ENCODE peak calls at places on chromosome 19, in five cellular contexts. S, R, F, B and P are unnamed samples.

GRCh38 chr19:22625266-22626035 is 8.7 kb upstream of the ZNF492 start:
- DNase-seq in S (no peak), R (no peak), F (no peak), B (no peak), P (no peak)

GRCh38 chr19:5048091-5048726 is 79.3 kb downstream of the KDM4B start:
- DNase-seq in S (peak), R (peak), F (peak), B (peak), P (peak)

GRCh38 chr19:31611348-31611877 is 262.2 kb upstream of the TSHZ3 start:
- DNase-seq in S (no peak), R (no peak), F (no peak), B (no peak), P (no peak)

GRCh38 chr19:38718747-38719543 is 25.3 kb downstream of the CAPN12 start:
- DNase-seq in S (no peak), R (no peak), F (peak), B (peak), P (peak)

GRCh38 chr19:33828266-33829075 is 31.8 kb downstream of the KCTD15 start:
- DNase-seq in S (no peak), R (no peak), F (no peak), B (no peak), P (no peak)

GRCh38 chr19:1154731-1155351 is 19.2 kb downstream of the SBNO2 start:
- DNase-seq in S (no peak), R (no peak), F (peak), B (peak), P (peak)

GRCh38 chr19:43464089-43464775 is 1.2 kb downstream of the LYPD3 start:
- DNase-seq in S (no peak), R (no peak), F (no peak), B (no peak), P (peak)

GRCh38 chr19:38093587-38093986 is 130.4 kb downstream of the DPF1 start:
- DNase-seq in S (no peak), R (no peak), F (no peak), B (no peak), P (no peak)

GRCh38 chr19:41646589-41647204 is 19.8 kb upstream of the CEACAM4 start:
- DNase-seq in S (no peak), R (peak), F (no peak), B (no peak), P (peak)

GRCh38 chr19:29370276-29370675 is 155.5 kb upstream of the VSTM2B start:
- DNase-seq in S (no peak), R (no peak), F (no peak), B (no peak), P (no peak)

GRCh38 chr19:1325568-1326294 is 40.1 kb downstream of the EFNA2 start:
- DNase-seq in S (no peak), R (no peak), F (no peak), B (no peak), P (no peak)

GRCh38 chr19:5036733-5037681 is 68.1 kb downstream of the KDM4B start:
- DNase-seq in S (no peak), R (no peak), F (peak), B (peak), P (peak)

GRCh38 chr19:56960959-56961622 is 120.6 kb upstream of the PEG3 start:
- DNase-seq in S (no peak), R (no peak), F (no peak), B (no peak), P (no peak)

GRCh38 chr19:14837391-14837790 is 2.4 kb upstream of the OR7A5 start:
- DNase-seq in S (no peak), R (no peak), F (no peak), B (no peak), P (no peak)

GRCh38 chr19:1862068-1862423 is 1.3 kb downstream of the KLF16 start:
- DNase-seq in S (no peak), R (no peak), F (no peak), B (no peak), P (no peak)

GRCh38 chr19:13195678-13196077 is 45.5 kb downstream of the IER2 start:
- DNase-seq in S (no peak), R (no peak), F (no peak), B (no peak), P (no peak)

GRCh38 chr19:1307320-1307719 is 21.6 kb downstream of the EFNA2 start:
- DNase-seq in S (no peak), R (no peak), F (no peak), B (no peak), P (no peak)

GRCh38 chr19:14480695-14481069 is 5.5 kb upstream of the PTGER1 start:
- DNase-seq in S (no peak), R (no peak), F (no peak), B (peak), P (peak)

GRCh38 chr19:12778905-12779161 is 3.5 kb upstream of the HOOK2 start:
- DNase-seq in S (no peak), R (no peak), F (no peak), B (no peak), P (no peak)

GRCh38 chr19:40908981-40909380 is 26.9 kb upstream of the CYP2A7 start:
- DNase-seq in S (no peak), R (peak), F (no peak), B (no peak), P (peak)

GRCh38 chr19:27806471-27807070 is 1406.4 kb downstream of the UQCRFS1 start:
- DNase-seq in S (no peak), R (no peak), F (no peak), B (no peak), P (no peak)

GRCh38 chr19:15177269-15178116 is 23.3 kb downstream of the NOTCH3 start:
- DNase-seq in S (no peak), R (peak), F (peak), B (peak), P (peak)

GRCh38 chr19:12865746-12866415 is 15.4 kb downstream of the DNASE2 start:
- DNase-seq in S (no peak), R (no peak), F (no peak), B (no peak), P (no peak)

GRCh38 chr19:58498316-58499020 is 13.3 kb downstream of the SLC27A5 start:
- DNase-seq in S (no peak), R (no peak), F (no peak), B (no peak), P (no peak)

DNA sequence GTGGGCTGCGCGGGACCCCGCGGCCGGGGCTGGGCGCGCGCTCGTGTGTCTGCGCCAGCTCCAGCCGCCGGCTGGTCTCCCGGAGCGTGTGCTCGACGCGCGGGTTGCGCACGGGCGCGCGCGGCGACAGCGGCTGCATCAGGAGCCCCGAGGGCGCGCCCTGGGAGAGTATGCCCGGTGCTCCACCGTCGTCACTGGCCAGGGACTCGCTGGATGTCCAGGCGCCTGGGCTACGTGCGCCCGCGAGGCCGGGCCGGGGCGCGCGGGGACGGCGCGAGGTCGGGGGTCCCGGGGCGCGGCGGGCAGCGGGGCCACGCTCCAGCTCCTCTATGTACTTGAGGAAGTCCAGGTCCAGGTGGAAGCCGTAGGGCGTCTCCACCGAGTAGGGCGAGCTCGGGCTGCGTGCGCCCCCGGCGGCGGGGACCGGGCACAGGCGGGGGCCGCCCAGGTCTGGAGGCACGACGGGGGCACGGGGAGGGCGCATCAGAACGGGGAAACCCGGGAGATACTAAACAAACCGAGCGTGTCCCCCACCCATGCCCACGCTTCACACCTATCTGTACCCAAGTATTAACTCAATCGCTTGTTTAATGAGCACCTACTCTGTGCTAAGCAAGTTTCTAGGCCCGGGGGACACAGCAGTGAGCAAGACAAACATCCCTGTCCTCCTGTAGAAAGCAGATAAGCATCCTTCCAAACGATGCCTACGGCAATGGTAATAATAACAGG is 7.6 kb downstream of the KANK3 start:
- DNase-seq in S (no peak), R (no peak), F (no peak), B (no peak), P (peak)
- TF ChIP-seq EZH2 in S (no peak), R (no peak), F (no peak), B (no peak), P (no peak)

GRCh38 chr19:17026706-17027427 is at the start of gene CPAMD8:
- DNase-seq in S (no peak), R (no peak), F (no peak), B (no peak), P (no peak)

GRCh38 chr19:17025361-17025760 is 1.2 kb downstream of the CPAMD8 start:
- DNase-seq in S (no peak), R (no peak), F (no peak), B (no peak), P (no peak)

GRCh38 chr19:17023805-17024204 is 2.8 kb downstream of the CPAMD8 start:
- DNase-seq in S (no peak), R (no peak), F (no peak), B (no peak), P (no peak)

GRCh38 chr19:17027428-17027816 is 812 bp upstream of the CPAMD8 start:
- DNase-seq in S (no peak), R (no peak), F (no peak), B (no peak), P (no peak)

DNA sequence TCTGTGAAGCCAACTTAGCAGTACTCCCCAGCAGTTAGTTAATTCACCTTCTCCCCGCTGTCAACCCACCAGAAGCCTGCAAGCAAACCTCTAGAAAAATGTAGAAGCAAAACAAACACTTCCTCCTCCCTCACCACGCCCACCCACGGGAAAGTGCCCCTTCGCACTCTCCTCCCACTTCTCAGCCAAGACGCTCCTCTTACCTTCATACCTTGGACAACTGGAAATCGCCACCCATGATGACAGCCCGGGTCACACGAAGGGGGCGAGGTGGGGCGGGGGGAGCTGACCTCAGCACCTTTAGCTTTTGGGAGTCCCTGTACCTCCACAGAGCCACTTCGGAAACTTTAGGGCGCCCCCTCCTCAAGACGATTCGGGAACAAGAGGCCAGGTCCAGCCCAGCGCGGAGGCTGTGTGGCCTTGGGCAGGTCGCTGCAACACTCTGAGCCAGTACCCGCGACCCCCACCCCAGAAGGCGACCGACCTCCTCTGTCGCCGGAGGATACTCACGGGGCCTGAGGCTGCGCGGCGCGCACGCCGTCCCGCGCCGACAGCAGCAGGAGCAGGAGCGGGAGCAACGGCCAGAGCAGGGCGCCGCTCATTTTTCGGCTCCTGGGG is 460 bp downstream of the CPAMD8 start:
- DNase-seq in S (no peak), R (no peak), F (no peak), B (no peak), P (no peak)
- TF ChIP-seq EZH2 in S (peak), R (peak), F (no peak), B (peak), P (no peak)

DNA sequence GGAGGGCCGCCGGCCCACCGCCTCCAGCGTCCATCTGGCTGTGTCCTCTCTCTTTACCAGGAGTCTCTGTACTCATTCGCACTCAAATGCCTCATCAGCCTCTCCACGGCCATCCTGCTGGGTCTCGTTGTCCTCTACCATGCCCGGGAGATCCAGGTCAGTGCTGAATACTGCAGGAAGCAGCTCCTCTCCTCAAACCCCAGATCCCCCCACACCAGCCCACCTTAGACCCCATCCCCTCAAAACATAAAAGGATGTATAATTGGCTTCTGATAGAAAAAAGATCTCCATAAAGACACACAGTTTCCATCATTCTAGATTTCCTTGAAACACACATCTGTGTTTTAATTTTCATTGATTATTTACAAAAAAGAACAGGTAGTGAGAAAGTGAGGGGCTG is 8.1 kb downstream of the KCNN1 start:
- DNase-seq in S (no peak), R (no peak), F (no peak), B (no peak), P (no peak)
- TF ChIP-seq EZH2 in S (no peak), R (no peak), F (no peak), B (no peak), P (no peak)

GRCh38 chr19:3369337-3370213 is 3.2 kb downstream of the NFIC start:
- DNase-seq in S (no peak), R (peak), F (peak), B (peak), P (peak)

GRCh38 chr19:3368441-3368795 is 2.0 kb downstream of the NFIC start:
- DNase-seq in S (no peak), R (no peak), F (no peak), B (no peak), P (peak)

GRCh38 chr19:3368848-3369336 is 2.5 kb downstream of the NFIC start:
- DNase-seq in S (no peak), R (no peak), F (peak), B (peak), P (peak)

GRCh38 chr19:3370728-3371591 is 4.6 kb downstream of the NFIC start:
- DNase-seq in S (no peak), R (no peak), F (no peak), B (no peak), P (no peak)

DNA sequence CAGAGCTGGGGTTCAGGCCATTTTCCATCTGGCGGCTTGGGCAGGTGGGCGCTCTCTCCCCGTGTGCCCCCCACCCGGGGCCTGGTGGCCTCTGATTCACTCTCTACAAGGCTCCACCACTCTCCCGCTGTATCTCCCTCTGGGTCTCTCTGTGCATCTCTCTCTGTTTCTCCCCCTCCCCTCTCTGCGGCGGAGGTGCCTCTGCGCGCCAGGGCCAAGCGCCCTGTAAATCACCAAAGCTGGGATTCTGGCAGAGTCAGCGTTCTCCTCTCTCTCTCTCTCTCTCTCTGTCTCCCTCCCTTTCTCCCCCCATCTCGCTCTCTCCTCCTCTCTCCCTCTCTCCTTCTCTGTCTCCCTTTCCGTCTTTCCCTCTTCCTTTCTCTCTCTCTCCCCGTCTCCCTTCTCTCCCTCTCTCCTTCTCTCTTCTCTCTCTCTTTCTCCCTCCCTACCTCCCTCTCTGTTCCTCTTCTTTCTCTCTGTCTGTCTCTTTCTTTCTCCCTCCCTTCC is 3.9 kb downstream of the NFIC start:
- DNase-seq in S (no peak), R (no peak), F (no peak), B (peak), P (peak)
- TF ChIP-seq EZH2 in S (no peak), R (no peak), F (no peak), B (no peak), P (no peak)

GRCh38 chr19:6501740-6502648 is at the start of gene TUBB4A:
- DNase-seq in S (no peak), R (peak), F (no peak), B (no peak), P (no peak)
- TF ChIP-seq EZH2 in S (no peak), R (no peak), F (no peak), B (no peak), P (no peak)

DNA sequence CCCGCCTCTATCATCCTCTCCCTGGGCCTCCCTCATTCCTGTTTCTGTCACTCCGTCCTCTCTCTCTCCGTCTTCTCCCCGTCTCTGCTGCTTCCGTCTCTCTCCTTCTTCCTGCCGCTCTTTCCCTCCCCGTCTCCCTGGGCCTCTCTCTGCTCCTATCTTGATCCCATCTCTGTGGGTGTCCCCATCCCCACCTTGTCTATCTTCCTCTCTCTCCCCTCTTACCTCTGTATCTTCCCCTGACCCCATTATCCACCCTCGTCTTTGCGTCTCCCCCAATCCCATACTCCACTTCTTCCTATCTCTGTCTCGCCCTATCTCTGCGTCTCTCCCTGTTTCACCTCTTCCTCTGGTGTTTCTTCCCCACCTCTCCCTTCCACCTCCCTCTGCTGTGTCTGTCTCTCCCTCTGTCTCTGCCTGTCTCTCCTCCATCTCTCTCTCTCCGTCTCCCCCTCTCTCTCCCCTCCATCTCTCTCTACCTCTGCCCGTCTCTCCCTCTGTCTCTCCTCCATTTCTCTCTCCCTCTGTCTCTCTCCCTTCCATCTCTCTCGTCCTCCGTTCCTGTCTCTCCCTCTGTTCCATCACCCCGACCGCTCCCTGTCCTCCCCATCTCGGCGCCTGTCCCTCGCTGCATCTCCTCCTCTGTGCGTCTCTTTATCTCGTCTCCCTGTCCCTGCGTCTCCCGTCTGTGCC is 4.3 kb downstream of the GRIN2D start:
- DNase-seq in S (no peak), R (no peak), F (no peak), B (no peak), P (peak)
- TF ChIP-seq EZH2 in S (no peak), R (no peak), F (no peak), B (peak), P (no peak)

DNA sequence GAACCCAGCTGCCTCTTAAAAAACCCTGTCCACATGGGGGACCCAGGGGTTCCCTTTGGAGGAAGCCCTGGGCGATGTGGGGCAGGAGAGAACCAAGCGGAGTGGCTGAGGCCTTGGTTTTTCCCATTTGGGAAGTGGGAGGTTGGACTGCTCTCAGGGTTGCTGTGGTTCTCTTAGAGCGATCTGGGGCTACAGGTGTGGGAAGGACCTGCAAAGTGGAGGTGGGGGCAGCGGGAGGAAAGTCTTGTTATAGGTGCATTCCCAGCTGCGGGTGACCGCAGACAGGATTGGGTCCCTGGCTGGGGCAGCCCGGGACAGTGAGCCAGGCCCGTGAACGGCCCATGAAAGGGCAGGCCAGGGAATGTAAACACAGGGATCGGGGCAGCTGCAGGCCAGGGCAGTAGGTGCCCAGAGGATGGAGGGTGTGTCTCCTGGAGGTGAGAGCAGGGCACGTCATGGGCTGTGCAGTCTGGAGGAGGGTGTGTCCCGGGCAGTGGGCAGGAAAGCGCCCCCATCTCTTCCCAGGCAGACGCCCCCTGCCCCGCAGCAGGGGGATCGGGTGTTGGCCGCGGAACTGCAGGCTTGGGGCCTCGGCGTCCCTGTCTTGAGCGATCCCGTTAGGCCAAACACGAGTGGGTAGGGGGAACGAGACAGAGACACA is 767 bp downstream of the SLC25A23 start:
- DNase-seq in S (no peak), R (peak), F (no peak), B (no peak), P (peak)
- TF ChIP-seq EZH2 in S (no peak), R (no peak), F (no peak), B (no peak), P (no peak)

DNA sequence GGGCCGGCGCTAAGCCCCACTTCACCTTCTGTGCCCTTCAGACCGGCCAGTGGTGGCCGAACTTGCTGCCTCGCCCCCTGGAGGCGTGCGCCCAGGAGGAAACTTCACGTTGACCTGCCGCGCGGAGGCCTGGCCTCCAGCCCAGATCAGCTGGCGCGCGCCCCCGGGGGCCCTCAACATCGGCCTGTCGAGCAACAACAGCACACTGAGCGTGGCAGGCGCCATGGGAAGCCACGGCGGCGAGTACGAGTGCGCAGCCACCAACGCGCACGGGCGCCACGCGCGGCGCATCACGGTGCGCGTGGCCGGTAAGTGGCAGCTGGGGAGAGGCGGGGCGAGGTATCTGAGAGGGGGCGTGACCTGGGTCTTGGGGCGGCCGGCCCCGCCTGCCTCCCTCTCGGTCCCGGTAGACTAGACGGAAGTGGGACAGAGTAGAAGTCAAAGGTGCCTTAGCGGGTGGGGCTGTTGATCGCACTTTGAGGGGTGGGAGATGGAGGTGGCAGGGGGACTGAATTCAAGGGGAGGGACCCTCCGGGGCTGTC is 5.6 kb downstream of the ICAM5 start:
- DNase-seq in S (no peak), R (no peak), F (no peak), B (no peak), P (peak)
- TF ChIP-seq EZH2 in S (no peak), R (no peak), F (no peak), B (no peak), P (no peak)